ENCODE peak calls at places on chromosomes 6 and 20, in four cellular contexts. B is AG09309, G is fibroblast of lung, M is amniotic stem cell. F is an unnamed sample.

GRCh38 chr6:5214570-5215052 is 46.1 kb downstream of the LYRM4 start:
- DNase-seq in B (no peak), M (no peak), G (no peak), F (no peak)

GRCh38 chr6:28555136-28555535 is 29.5 kb downstream of the GPX5 start:
- DNase-seq in B (no peak), M (no peak), G (no peak), F (no peak)

GRCh38 chr6:13402711-13403110 is 74.4 kb upstream of the TBC1D7 start:
- DNase-seq in M (no peak), G (peak), B (no peak), F (no peak)

GRCh38 chr6:30386166-30386565 is 41.2 kb downstream of the RPP21 start:
- DNase-seq in M (no peak), G (no peak), B (no peak), F (no peak)

GRCh38 chr6:170223718-170224693 is 66.9 kb downstream of the DLL1 start:
- DNase-seq in G (no peak), M (no peak), B (no peak), F (no peak)

GRCh38 chr6:2485116-2485515 is 239.7 kb upstream of the GMDS start:
- DNase-seq in B (no peak), G (no peak), M (no peak), F (no peak)

GRCh38 chr20:35497780-35498189 is 31.7 kb downstream of the C20orf173 start:
- DNase-seq in G (no peak), B (no peak), M (no peak), F (no peak)

GRCh38 chr6:113476937-113477839 is 380.0 kb upstream of the MARCKS start:
- DNase-seq in B (no peak), M (no peak), G (peak), F (no peak)

GRCh38 chr6:62285612-62286469 is at the start of gene KHDRBS2:
- DNase-seq in M (no peak), B (no peak), G (no peak), F (no peak)

GRCh38 chr20:25540273-25540672 is 45.1 kb downstream of the NINL start:
- DNase-seq in B (no peak), M (no peak), G (peak), F (no peak)

GRCh38 chr6:127100510-127101140 is 17.8 kb upstream of the RSPO3 start:
- DNase-seq in B (peak), M (no peak), G (peak), F (no peak)

GRCh38 chr6:45663181-45664180 is 285.7 kb upstream of the SUPT3H start:
- DNase-seq in B (no peak), M (no peak), G (peak), F (no peak)

GRCh38 chr20:64136004-64136710 is 28.1 kb upstream of the MYT1 start:
- DNase-seq in G (no peak), M (no peak), B (no peak), F (no peak)

GRCh38 chr6:16804007-16804303 is 42.7 kb upstream of the ATXN1 start:
- DNase-seq in M (no peak), B (no peak), G (no peak), F (no peak)

GRCh38 chr6:3522561-3523287 is 65.9 kb upstream of the SLC22A23 start:
- DNase-seq in B (no peak), G (peak), M (no peak), F (no peak)

GRCh38 chr6:15308445-15309213 is 62.8 kb downstream of the JARID2 start:
- DNase-seq in B (no peak), G (peak), M (no peak), F (no peak)

F was measured in GM04504.